ENCODE peak calls at places on chromosomes 16 and 17, in nine cellular contexts. G, I, F, X, N, C, T, D and J are unnamed samples.

GRCh38 chr16:80984124-80984892 is 22.4 kb downstream of the CMC2 start:
- DNase-seq in I (no peak), F (no peak), X (no peak), C (peak), N (no peak), D (no peak), G (no peak), T (no peak), J (no peak)

GRCh38 chr17:50060951-50061712 is 5.2 kb downstream of the ITGA3 start:
- DNase-seq in F (peak), T (peak), G (peak), I (peak), N (no peak), D (no peak), X (no peak), C (no peak), J (peak)

GRCh38 chr16:50209548-50210265 is 56.6 kb downstream of the TENT4B start:
- DNase-seq in T (no peak), F (no peak), X (no peak), I (no peak), D (no peak), N (no peak), G (no peak), C (no peak), J (no peak)

GRCh38 chr17:80649672-80650338 is 105.2 kb downstream of the RPTOR start:
- DNase-seq in F (no peak), T (no peak), C (no peak), N (peak), I (peak), X (peak), G (peak), D (peak), J (no peak)

GRCh38 chr17:59074494-59074893 is 32.2 kb downstream of the TRIM37 start:
- DNase-seq in X (no peak), F (no peak), G (peak), D (no peak), T (no peak), I (peak), C (no peak), N (no peak), J (no peak)

GRCh38 chr16:1674751-1675664 is 3.1 kb upstream of the JPT2 start:
- DNase-seq in D (no peak), F (no peak), N (no peak), I (peak), C (no peak), X (no peak), G (no peak), T (no peak), J (no peak)

GRCh38 chr17:298791-299450 is 53.7 kb downstream of the RPH3AL start:
- DNase-seq in G (peak), X (no peak), F (no peak), D (no peak), I (peak), N (no peak), C (no peak), T (no peak), J (no peak)

GRCh38 chr16:4489030-4489429 is 12.8 kb downstream of the HMOX2 start:
- DNase-seq in N (no peak), I (peak), C (no peak), X (no peak), F (no peak), D (no peak), G (peak), T (no peak), J (no peak)

GRCh38 chr17:74040729-74041128 is 162.7 kb upstream of the RPL38 start:
- DNase-seq in X (no peak), D (no peak), C (no peak), G (no peak), T (no peak), I (no peak), F (no peak), N (no peak), J (no peak)

GRCh38 chr16:29007865-29008593 is 23.2 kb downstream of the LAT start:
- DNase-seq in I (peak), X (no peak), G (peak), D (peak), T (no peak), N (no peak), F (no peak), C (no peak), J (no peak)

GRCh38 chr17:21677126-21677910 is 15.0 kb upstream of the KCNJ18 start:
- DNase-seq in F (no peak), C (no peak), T (no peak), N (no peak), I (no peak), G (no peak), D (no peak), X (no peak), J (no peak)

GRCh38 chr17:36534117-36534880 is at the start of gene MYO19:
- DNase-seq in D (peak), T (peak), I (peak), C (peak), F (no peak), X (peak), G (peak), N (peak), J (peak)

GRCh38 chr16:57608462-57609113 is 19.8 kb upstream of the ADGRG1 start:
- DNase-seq in C (no peak), I (no peak), G (no peak), X (no peak), T (no peak), F (no peak), N (no peak), D (no peak), J (no peak)

GRCh38 chr17:46942441-46943217 is 19.7 kb downstream of the GOSR2 start:
- DNase-seq in N (peak), X (peak), C (peak), I (peak), G (peak), F (peak), D (peak), T (peak), J (peak)

GRCh38 chr16:78285437-78285917 is 186.0 kb downstream of the WWOX start:
- DNase-seq in C (no peak), G (no peak), I (no peak), D (no peak), F (no peak), T (no peak), N (no peak), X (no peak), J (no peak)

GRCh38 chr16:1724491-1724890 is 18.5 kb downstream of the MAPK8IP3 start:
- DNase-seq in N (no peak), G (no peak), F (no peak), I (no peak), T (no peak), X (no peak), D (no peak), C (no peak), J (no peak)

GRCh38 chr17:68812876-68813584 is 142.2 kb downstream of the ABCA8 start:
- DNase-seq in N (no peak), X (no peak), I (no peak), D (no peak), F (no peak), C (no peak), T (no peak), G (peak), J (no peak)

GRCh38 chr16:54398986-54399385 is 112.4 kb upstream of the IRX3 start:
- DNase-seq in F (no peak), T (no peak), I (no peak), C (no peak), X (no peak), N (no peak), G (no peak), D (no peak), J (no peak)

GRCh38 chr16:2082171-2082982 is 34.6 kb downstream of the TSC2 start:
- DNase-seq in D (no peak), I (peak), T (no peak), N (no peak), F (no peak), X (no peak), C (peak), G (no peak), J (no peak)

GRCh38 chr17:6551909-6552768 is 4.2 kb downstream of the PITPNM3 start:
- DNase-seq in G (no peak), F (no peak), D (no peak), N (peak), C (peak), I (no peak), T (no peak), X (no peak), J (no peak)

GRCh38 chr17:998111-998510 is 1.2 kb downstream of the TIMM22 start:
- DNase-seq in F (no peak), X (no peak), G (no peak), T (no peak), D (no peak), I (no peak), N (no peak), C (no peak), J (no peak)

GRCh38 chr16:76900285-76901263 is 290.4 kb upstream of the MON1B start:
- DNase-seq in F (no peak), I (no peak), D (no peak), N (no peak), X (no peak), T (no peak), G (no peak), C (no peak), J (no peak)

GRCh38 chr17:77542551-77543490 is 402.1 kb downstream of the SEC14L1 start:
- DNase-seq in I (peak), F (peak), T (peak), C (peak), G (peak), D (peak), X (peak), N (peak), J (no peak)